ENCODE peak calls at places on chromosomes 5 and 9, in six cellular contexts. J, G, O, A, D and M are unnamed samples.

GRCh38 chr9:127991017-127991756 is 10.4 kb upstream of the EEIG1 start:
- DNase-seq in J (no peak), G (no peak), O (no peak), A (no peak), D (no peak), M (no peak)

GRCh38 chr5:64397552-64397951 is 108.3 kb upstream of the RGS7BP start:
- DNase-seq in J (no peak), G (no peak), O (no peak), A (no peak), D (no peak), M (no peak)

GRCh38 chr5:74367931-74368330 is 272.6 kb downstream of the ENC1 start:
- DNase-seq in J (no peak), G (no peak), O (no peak), A (no peak), D (no peak), M (no peak)

GRCh38 chr5:55832446-55832845 is 18.7 kb upstream of the IL31RA start:
- DNase-seq in J (no peak), G (no peak), O (no peak), A (no peak), D (no peak), M (no peak)

GRCh38 chr5:6039111-6039510 is 339.2 kb downstream of the MED10 start:
- DNase-seq in J (no peak), G (no peak), O (no peak), A (no peak), D (no peak), M (no peak)

GRCh38 chr9:3435732-3436131 is 90.1 kb downstream of the RFX3 start:
- DNase-seq in J (no peak), G (no peak), O (no peak), A (no peak), D (no peak), M (no peak)

GRCh38 chr9:128203842-128204551 is 818 bp downstream of the DNM1 start:
- DNase-seq in J (peak), G (peak), O (peak), A (peak), D (no peak), M (peak)

GRCh38 chr5:54851449-54851848 is 133.9 kb downstream of the ESM1 start:
- DNase-seq in J (no peak), G (no peak), O (no peak), A (no peak), D (no peak), M (no peak)

GRCh38 chr9:99074902-99075245 is 30.0 kb upstream of the TGFBR1 start:
- DNase-seq in J (no peak), G (no peak), O (no peak), A (no peak), D (no peak), M (no peak)

GRCh38 chr9:106883626-106884190 is 20.7 kb downstream of the ZNF462 start:
- DNase-seq in J (no peak), G (no peak), O (no peak), A (peak), D (no peak), M (peak)

GRCh38 chr5:10452768-10453331 is 11.2 kb downstream of the ROPN1L start:
- DNase-seq in J (no peak), G (peak), O (peak), A (peak), D (peak), M (peak)

GRCh38 chr9:134816264-134816663 is 64.3 kb upstream of the FCN2 start:
- DNase-seq in J (no peak), G (no peak), O (no peak), A (no peak), D (no peak), M (no peak)

GRCh38 chr5:56481147-56481997 is 248.2 kb upstream of the ANKRD55 start:
- DNase-seq in J (peak), G (peak), O (peak), A (peak), D (peak), M (peak)

GRCh38 chr5:39216621-39217020 is 2.7 kb downstream of the FYB1 start:
- DNase-seq in J (no peak), G (no peak), O (no peak), A (no peak), D (no peak), M (no peak)

GRCh38 chr5:74199005-74199404 is 441.5 kb downstream of the ENC1 start:
- DNase-seq in J (no peak), G (no peak), O (no peak), A (peak), D (no peak), M (peak)

GRCh38 chr9:129408535-129409215 is 212.2 kb downstream of the C9orf50 start:
- DNase-seq in J (no peak), G (no peak), O (no peak), A (no peak), D (no peak), M (no peak)

GRCh38 chr5:22709743-22710142 is 143.4 kb downstream of the CDH12 start:
- DNase-seq in J (no peak), G (no peak), O (no peak), A (no peak), D (no peak), M (no peak)

GRCh38 chr5:27191786-27192505 is 153.6 kb upstream of the CDH9 start:
- DNase-seq in J (no peak), G (no peak), O (no peak), A (peak), D (no peak), M (peak)

GRCh38 chr5:135977375-135977928 is 22.7 kb upstream of the LECT2 start:
- DNase-seq in J (peak), G (peak), O (peak), A (peak), D (peak), M (peak)

GRCh38 chr5:123814796-123815479 is 303.0 kb downstream of the CSNK1G3 start:
- DNase-seq in J (no peak), G (no peak), O (no peak), A (peak), D (no peak), M (peak)

GRCh38 chr5:79746645-79747044 is 57.0 kb downstream of the CMYA5 start:
- DNase-seq in J (no peak), G (no peak), O (no peak), A (no peak), D (no peak), M (no peak)

GRCh38 chr9:97703437-97704326 is 6.5 kb upstream of the XPA start:
- DNase-seq in J (no peak), G (no peak), O (no peak), A (peak), D (peak), M (peak)

GRCh38 chr5:136099870-136100269 is 32.8 kb upstream of the SMAD5 start:
- DNase-seq in J (no peak), G (no peak), O (no peak), A (no peak), D (no peak), M (no peak)

GRCh38 chr5:127885176-127885575 is 182.0 kb downstream of the CCDC192 start:
- DNase-seq in J (no peak), G (no peak), O (no peak), A (no peak), D (no peak), M (no peak)

GRCh38 chr5:97728920-97729319 is 545.9 kb upstream of the RIOK2 start:
- DNase-seq in J (no peak), G (no peak), O (no peak), A (no peak), D (no peak), M (peak)

GRCh38 chr9:122402403-122403268 is 31.8 kb downstream of the PTGS1 start:
- DNase-seq in J (no peak), G (no peak), O (no peak), A (peak), D (peak), M (peak)

GRCh38 chr5:52989025-52989780 is at the start of gene ITGA2:
- DNase-seq in J (peak), G (peak), O (peak), A (peak), D (peak), M (peak)

GRCh38 chr5:163889369-163889768 is 383.9 kb downstream of the MAT2B start:
- DNase-seq in J (no peak), G (no peak), O (no peak), A (peak), D (no peak), M (peak)

GRCh38 chr9:137731947-137732813 is 113.4 kb downstream of the EHMT1 start:
- DNase-seq in J (no peak), G (no peak), O (peak), A (no peak), D (no peak), M (no peak)

GRCh38 chr9:137734181-137734580 is 115.4 kb downstream of the EHMT1 start:
- DNase-seq in J (no peak), G (no peak), O (no peak), A (no peak), D (no peak), M (no peak)

GRCh38 chr9:137728444-137729311 is 109.9 kb downstream of the EHMT1 start:
- DNase-seq in J (no peak), G (no peak), O (no peak), A (no peak), D (peak), M (peak)

GRCh38 chr9:137733429-137733828 is 114.6 kb downstream of the EHMT1 start:
- DNase-seq in J (no peak), G (no peak), O (no peak), A (no peak), D (no peak), M (no peak)

GRCh38 chr9:137731216-137731946 is 112.6 kb downstream of the EHMT1 start:
- DNase-seq in J (no peak), G (no peak), O (no peak), A (no peak), D (no peak), M (no peak)
- H4K91ac ChIP-seq in J (no peak), G (no peak), O (no peak), A (peak), D (no peak), M (no peak)

GRCh38 chr9:132087438-132088030 is 7.9 kb upstream of the MED27 start:
- DNase-seq in J (no peak), G (no peak), O (no peak), A (no peak), D (no peak), M (no peak)
- H4K91ac ChIP-seq in J (no peak), G (no peak), O (no peak), A (no peak), D (no peak), M (no peak)

GRCh38 chr5:139966856-139967255 is 76.2 kb downstream of the NRG2 start:
- DNase-seq in J (no peak), G (no peak), O (no peak), A (no peak), D (no peak), M (no peak)

GRCh38 chr5:139964994-139965565 is 78.0 kb downstream of the NRG2 start:
- DNase-seq in J (no peak), G (no peak), O (peak), A (no peak), D (no peak), M (no peak)

GRCh38 chr5:139962445-139962844 is 80.7 kb downstream of the NRG2 start:
- DNase-seq in J (peak), G (no peak), O (no peak), A (no peak), D (no peak), M (no peak)

GRCh38 chr5:139961435-139962157 is 81.5 kb downstream of the NRG2 start:
- DNase-seq in J (no peak), G (no peak), O (peak), A (peak), D (no peak), M (no peak)

DNA sequence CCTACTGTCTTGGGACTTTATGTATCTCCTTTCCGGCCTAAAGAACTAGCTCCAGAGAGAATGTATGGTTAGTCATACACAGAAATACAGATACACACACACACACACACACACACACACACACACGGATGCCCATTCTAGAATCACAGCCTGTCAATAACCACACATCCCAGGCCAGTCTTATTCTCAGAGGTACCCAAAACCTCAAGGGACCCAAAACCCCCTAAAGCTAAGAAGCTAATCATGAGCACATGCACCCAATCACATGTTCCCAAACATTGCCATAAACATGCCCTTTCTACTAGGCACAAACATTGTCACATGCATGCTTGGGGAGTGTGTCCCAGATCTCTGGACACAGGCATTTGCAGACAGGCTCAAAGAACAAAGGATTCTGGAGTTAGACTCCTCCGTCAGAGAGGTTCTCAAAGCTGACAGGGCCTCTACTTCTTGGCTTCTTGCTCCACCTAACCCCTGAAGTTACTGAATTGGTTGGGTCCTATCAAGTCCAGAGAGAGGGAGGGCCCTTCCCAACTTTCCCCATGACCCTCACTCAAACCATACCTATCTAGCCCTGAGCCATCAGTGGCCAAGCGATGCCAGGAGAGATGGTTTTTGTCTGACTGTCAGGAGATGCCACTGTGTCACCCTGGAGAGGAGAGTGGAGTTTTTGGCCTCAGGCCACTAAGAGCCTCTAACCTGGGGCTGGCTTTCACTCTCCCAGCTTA is 78.7 kb downstream of the NRG2 start:
- DNase-seq in J (no peak), G (no peak), O (no peak), A (no peak), D (no peak), M (no peak)
- H4K91ac ChIP-seq in J (no peak), G (no peak), O (no peak), A (no peak), D (no peak), M (no peak)

GRCh38 chr5:180046656-180047055 is 24.9 kb downstream of the RNF130 start:
- DNase-seq in J (no peak), G (no peak), O (no peak), A (no peak), D (no peak), M (no peak)

GRCh38 chr5:180041501-180042274 is 29.9 kb downstream of the RNF130 start:
- DNase-seq in J (no peak), G (no peak), O (no peak), A (no peak), D (no peak), M (no peak)

GRCh38 chr5:180045889-180046499 is 25.6 kb downstream of the RNF130 start:
- DNase-seq in J (no peak), G (no peak), O (no peak), A (no peak), D (no peak), M (no peak)

GRCh38 chr5:180040287-180041214 is 31.0 kb downstream of the RNF130 start:
- DNase-seq in J (no peak), G (no peak), O (no peak), A (no peak), D (no peak), M (no peak)

DNA sequence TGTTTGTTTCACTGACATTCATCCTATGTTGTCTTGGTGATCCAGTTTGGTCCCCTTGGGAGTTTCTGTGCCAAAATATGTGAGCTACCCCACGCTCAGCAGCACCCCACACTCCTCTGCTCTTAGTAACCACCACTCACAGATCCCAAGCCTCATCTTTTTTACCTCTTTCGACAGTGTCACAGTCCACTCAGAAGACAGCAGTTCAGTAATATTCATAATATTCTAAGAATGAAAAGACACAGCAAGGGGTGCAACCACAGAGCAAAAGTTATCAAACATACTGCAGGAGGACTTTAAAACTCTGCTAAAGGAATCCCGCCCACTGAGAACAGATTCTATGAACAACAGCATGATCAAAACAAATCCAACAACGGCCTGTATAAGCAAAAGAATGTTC is 28.2 kb downstream of the RNF130 start:
- DNase-seq in J (no peak), G (no peak), O (no peak), A (no peak), D (no peak), M (no peak)
- H4K91ac ChIP-seq in J (no peak), G (no peak), O (no peak), A (no peak), D (no peak), M (no peak)

DNA sequence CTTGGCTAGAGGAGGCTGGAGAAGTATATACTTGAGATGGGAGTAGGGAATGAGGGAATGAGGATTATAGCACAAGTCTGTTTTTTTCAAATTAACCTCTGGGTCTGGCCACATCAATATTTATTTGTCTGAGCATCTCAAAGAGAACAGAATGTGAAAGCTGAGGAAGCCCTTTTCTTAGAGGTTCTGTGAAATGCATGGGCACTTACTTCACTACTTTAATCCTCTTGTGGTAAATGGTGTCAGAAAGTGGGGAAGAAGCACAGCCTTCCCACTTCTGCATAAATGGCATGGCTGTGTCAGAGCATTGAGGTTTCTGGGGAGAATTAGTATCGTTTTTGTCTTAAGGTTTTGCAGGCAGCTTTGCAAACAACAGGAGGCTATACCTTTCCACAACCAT is 48.6 kb downstream of the SPATA31D1 start:
- DNase-seq in J (no peak), G (no peak), O (no peak), A (peak), D (no peak), M (no peak)
- H4K91ac ChIP-seq in J (no peak), G (no peak), O (no peak), A (no peak), D (no peak), M (no peak)